ENCODE peak calls at places on chromosome 7, in eight cellular contexts. One of them, this sample, is unnamed. For H3K9me2, the result is how much of the 10 kb centered on the place peaks cover.

GRCh38 chr7:120586561-120586960 is 271.4 kb downstream of the TSPAN12 start:
- DNase-seq in hepatocyte: no peak
- DNase-seq in GM23338: no peak
- DNase-seq in PC-9: no peak
- DNase-seq in SK-N-SH: no peak
- DNase-seq in MM.1S: no peak
- DNase-seq in OCI-LY7: no peak
- DNase-seq in HCT116: no peak
- DNase-seq in this sample: no peak

GRCh38 chr7:111992601-111993000 is 213.6 kb downstream of the DOCK4 start:
- DNase-seq in MM.1S: no peak
- DNase-seq in PC-9: no peak
- DNase-seq in GM23338: no peak
- DNase-seq in HCT116: no peak
- DNase-seq in hepatocyte: no peak
- DNase-seq in SK-N-SH: no peak
- DNase-seq in OCI-LY7: no peak
- DNase-seq in this sample: no peak

GRCh38 chr7:90709501-90710465 is 113.7 kb downstream of the CDK14 start:
- DNase-seq in SK-N-SH: no peak
- DNase-seq in GM23338: no peak
- DNase-seq in hepatocyte: peak
- DNase-seq in HCT116: no peak
- DNase-seq in MM.1S: peak
- DNase-seq in OCI-LY7: peak
- DNase-seq in PC-9: no peak
- DNase-seq in this sample: peak

GRCh38 chr7:100711369-100711768 is 5.4 kb downstream of the POP7 start:
- DNase-seq in SK-N-SH: no peak
- DNase-seq in hepatocyte: no peak
- DNase-seq in OCI-LY7: no peak
- DNase-seq in MM.1S: no peak
- DNase-seq in PC-9: no peak
- DNase-seq in GM23338: no peak
- DNase-seq in HCT116: no peak
- DNase-seq in this sample: no peak

GRCh38 chr7:75867390-75867717 is 11.5 kb upstream of the RHBDD2 start:
- DNase-seq in OCI-LY7: no peak
- DNase-seq in PC-9: no peak
- DNase-seq in hepatocyte: no peak
- DNase-seq in MM.1S: no peak
- DNase-seq in GM23338: no peak
- DNase-seq in SK-N-SH: no peak
- DNase-seq in HCT116: no peak
- DNase-seq in this sample: no peak

GRCh38 chr7:25437308-25437707 is 209.0 kb upstream of the NPVF start:
- DNase-seq in SK-N-SH: no peak
- DNase-seq in GM23338: no peak
- DNase-seq in HCT116: no peak
- DNase-seq in hepatocyte: no peak
- DNase-seq in MM.1S: no peak
- DNase-seq in PC-9: no peak
- DNase-seq in OCI-LY7: no peak
- DNase-seq in this sample: no peak

GRCh38 chr7:21355406-21355874 is 72.4 kb upstream of the SP4 start:
- DNase-seq in SK-N-SH: no peak
- DNase-seq in OCI-LY7: peak
- DNase-seq in MM.1S: peak
- DNase-seq in PC-9: no peak
- DNase-seq in GM23338: no peak
- DNase-seq in HCT116: no peak
- DNase-seq in hepatocyte: no peak
- DNase-seq in this sample: no peak

GRCh38 chr7:141158562-141158961 is 84.7 kb downstream of the TMEM178B start:
- DNase-seq in PC-9: peak
- DNase-seq in HCT116: peak
- DNase-seq in SK-N-SH: no peak
- DNase-seq in hepatocyte: peak
- DNase-seq in MM.1S: peak
- DNase-seq in OCI-LY7: no peak
- DNase-seq in GM23338: no peak
- DNase-seq in this sample: peak

GRCh38 chr7:151371266-151371665 is 29.7 kb downstream of the NUB1 start:
- DNase-seq in SK-N-SH: no peak
- DNase-seq in MM.1S: no peak
- DNase-seq in OCI-LY7: no peak
- DNase-seq in PC-9: no peak
- DNase-seq in hepatocyte: no peak
- DNase-seq in GM23338: no peak
- DNase-seq in HCT116: no peak
- DNase-seq in this sample: no peak

GRCh38 chr7:2172311-2173183 is 60.2 kb downstream of the MAD1L1 start:
- DNase-seq in GM23338: no peak
- DNase-seq in MM.1S: no peak
- DNase-seq in OCI-LY7: no peak
- DNase-seq in hepatocyte: peak
- DNase-seq in SK-N-SH: peak
- DNase-seq in PC-9: no peak
- DNase-seq in HCT116: no peak
- DNase-seq in this sample: peak

GRCh38 chr7:44667190-44667589 is 60.8 kb downstream of the OGDH start:
- DNase-seq in OCI-LY7: no peak
- DNase-seq in HCT116: no peak
- DNase-seq in MM.1S: no peak
- DNase-seq in SK-N-SH: no peak
- DNase-seq in PC-9: no peak
- DNase-seq in hepatocyte: no peak
- DNase-seq in GM23338: no peak
- DNase-seq in this sample: no peak

GRCh38 chr7:33243319-33243881 is 114.0 kb downstream of the BBS9 start:
- DNase-seq in hepatocyte: peak
- DNase-seq in GM23338: peak
- DNase-seq in HCT116: peak
- DNase-seq in OCI-LY7: peak
- DNase-seq in PC-9: no peak
- DNase-seq in SK-N-SH: peak
- DNase-seq in MM.1S: peak
- DNase-seq in this sample: peak

GRCh38 chr7:80775481-80775880 is 137.0 kb downstream of the CD36 start:
- DNase-seq in SK-N-SH: no peak
- DNase-seq in OCI-LY7: no peak
- DNase-seq in MM.1S: peak
- DNase-seq in HCT116: no peak
- DNase-seq in PC-9: no peak
- DNase-seq in GM23338: no peak
- DNase-seq in hepatocyte: no peak
- DNase-seq in this sample: no peak

GRCh38 chr7:140542226-140542625 is 62.9 kb upstream of the MKRN1 start:
- DNase-seq in OCI-LY7: no peak
- DNase-seq in SK-N-SH: no peak
- DNase-seq in GM23338: no peak
- DNase-seq in PC-9: peak
- DNase-seq in hepatocyte: no peak
- DNase-seq in MM.1S: no peak
- DNase-seq in HCT116: no peak
- DNase-seq in this sample: peak

GRCh38 chr7:8831386-8831785 is 398.0 kb downstream of the NXPH1 start:
- DNase-seq in SK-N-SH: no peak
- DNase-seq in PC-9: no peak
- DNase-seq in hepatocyte: no peak
- DNase-seq in GM23338: peak
- DNase-seq in HCT116: no peak
- DNase-seq in MM.1S: no peak
- DNase-seq in OCI-LY7: no peak
- DNase-seq in this sample: peak

GRCh38 chr7:50832744-50833143 is 50.0 kb upstream of the GRB10 start:
- DNase-seq in HCT116: no peak
- DNase-seq in OCI-LY7: no peak
- DNase-seq in GM23338: no peak
- DNase-seq in PC-9: peak
- DNase-seq in hepatocyte: peak
- DNase-seq in MM.1S: no peak
- DNase-seq in SK-N-SH: no peak
- DNase-seq in this sample: peak

GRCh38 chr7:140526214-140526613 is 46.9 kb upstream of the MKRN1 start:
- DNase-seq in MM.1S: no peak
- DNase-seq in GM23338: peak
- DNase-seq in SK-N-SH: no peak
- DNase-seq in HCT116: no peak
- DNase-seq in PC-9: no peak
- DNase-seq in hepatocyte: no peak
- DNase-seq in OCI-LY7: no peak
- DNase-seq in this sample: no peak

GRCh38 chr7:74083928-74084721 is 521 bp downstream of the LIMK1 start:
- DNase-seq in PC-9: peak
- DNase-seq in GM23338: peak
- DNase-seq in HCT116: no peak
- DNase-seq in hepatocyte: peak
- DNase-seq in OCI-LY7: peak
- DNase-seq in SK-N-SH: peak
- DNase-seq in MM.1S: peak
- DNase-seq in this sample: peak
- TF ChIP-seq CTCF in PC-9: no peak
- TF ChIP-seq CTCF in GM23338: no peak
- TF ChIP-seq CTCF in HCT116: no peak
- TF ChIP-seq CTCF in hepatocyte: no peak
- TF ChIP-seq CTCF in OCI-LY7: no peak
- TF ChIP-seq CTCF in SK-N-SH: no peak
- TF ChIP-seq CTCF in MM.1S: no peak
- TF ChIP-seq CTCF in this sample: no peak

DNA sequence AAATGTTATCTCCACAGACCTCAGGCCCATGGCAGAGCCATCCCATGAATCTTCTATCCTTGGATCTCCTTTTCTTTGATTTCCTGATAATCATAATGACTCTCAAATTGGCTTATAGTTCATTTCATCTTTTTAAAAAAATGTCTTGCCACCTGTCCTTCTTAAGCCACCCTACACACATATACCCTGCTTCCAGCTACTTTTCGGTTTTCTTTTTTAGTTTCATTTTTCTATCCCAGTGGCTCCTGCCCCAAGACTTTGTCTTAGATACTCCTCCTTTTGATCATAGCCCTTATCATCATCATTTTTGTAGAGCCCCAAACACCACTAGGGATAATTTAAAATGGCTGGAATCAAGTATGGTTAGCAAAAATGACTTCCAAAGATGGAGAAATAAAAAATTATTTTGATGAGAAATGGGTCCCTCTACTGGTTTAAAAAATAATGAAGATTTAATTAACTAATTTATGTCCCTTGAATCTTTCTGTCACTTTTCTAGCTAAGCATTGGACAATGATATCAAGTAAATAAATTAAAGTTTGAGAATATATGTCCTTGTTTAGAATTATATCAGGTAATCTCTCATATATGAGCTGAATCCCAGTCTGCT is 277.3 kb upstream of the SEMA3D start:
- DNase-seq in OCI-LY7: peak
- DNase-seq in HCT116: no peak
- DNase-seq in SK-N-SH: no peak
- DNase-seq in hepatocyte: no peak
- DNase-seq in MM.1S: peak
- DNase-seq in GM23338: peak
- DNase-seq in PC-9: no peak
- DNase-seq in this sample: peak
- H3K9me2 ChIP-seq in OCI-LY7: under half
- H3K9me2 ChIP-seq in HCT116: under half
- H3K9me2 ChIP-seq in SK-N-SH: under half
- H3K9me2 ChIP-seq in hepatocyte: under half
- H3K9me2 ChIP-seq in MM.1S: under half
- H3K9me2 ChIP-seq in GM23338: under half
- H3K9me2 ChIP-seq in PC-9: under half
- H3K9me2 ChIP-seq in this sample: under half

GRCh38 chr7:55522268-55522902 is 49.9 kb downstream of the VOPP1 start:
- DNase-seq in PC-9: no peak
- DNase-seq in OCI-LY7: no peak
- DNase-seq in hepatocyte: no peak
- DNase-seq in HCT116: no peak
- DNase-seq in SK-N-SH: no peak
- DNase-seq in GM23338: peak
- DNase-seq in MM.1S: no peak
- DNase-seq in this sample: no peak
- H3K27ac ChIP-seq in PC-9: no peak
- H3K27ac ChIP-seq in OCI-LY7: no peak
- H3K27ac ChIP-seq in hepatocyte: no peak
- H3K27ac ChIP-seq in HCT116: no peak
- H3K27ac ChIP-seq in SK-N-SH: no peak
- H3K27ac ChIP-seq in GM23338: peak
- H3K27ac ChIP-seq in MM.1S: peak
- H3K27ac ChIP-seq in this sample: no peak

GRCh38 chr7:41693150-41693997 is 9.5 kb downstream of the INHBA start:
- DNase-seq in MM.1S: no peak
- DNase-seq in GM23338: no peak
- DNase-seq in hepatocyte: peak
- DNase-seq in OCI-LY7: no peak
- DNase-seq in HCT116: no peak
- DNase-seq in PC-9: no peak
- DNase-seq in SK-N-SH: peak
- DNase-seq in this sample: no peak

GRCh38 chr7:41688012-41688625 is 14.8 kb downstream of the INHBA start:
- DNase-seq in PC-9: no peak
- DNase-seq in MM.1S: no peak
- DNase-seq in GM23338: no peak
- DNase-seq in hepatocyte: no peak
- DNase-seq in HCT116: no peak
- DNase-seq in SK-N-SH: no peak
- DNase-seq in OCI-LY7: no peak
- DNase-seq in this sample: peak

GRCh38 chr7:41689815-41690214 is 13.1 kb downstream of the INHBA start:
- DNase-seq in MM.1S: no peak
- DNase-seq in OCI-LY7: no peak
- DNase-seq in SK-N-SH: no peak
- DNase-seq in GM23338: no peak
- DNase-seq in PC-9: no peak
- DNase-seq in HCT116: no peak
- DNase-seq in hepatocyte: no peak
- DNase-seq in this sample: no peak

GRCh38 chr7:41694490-41694889 is 8.4 kb downstream of the INHBA start:
- DNase-seq in PC-9: no peak
- DNase-seq in SK-N-SH: no peak
- DNase-seq in MM.1S: no peak
- DNase-seq in OCI-LY7: no peak
- DNase-seq in hepatocyte: no peak
- DNase-seq in HCT116: no peak
- DNase-seq in GM23338: no peak
- DNase-seq in this sample: no peak

DNA sequence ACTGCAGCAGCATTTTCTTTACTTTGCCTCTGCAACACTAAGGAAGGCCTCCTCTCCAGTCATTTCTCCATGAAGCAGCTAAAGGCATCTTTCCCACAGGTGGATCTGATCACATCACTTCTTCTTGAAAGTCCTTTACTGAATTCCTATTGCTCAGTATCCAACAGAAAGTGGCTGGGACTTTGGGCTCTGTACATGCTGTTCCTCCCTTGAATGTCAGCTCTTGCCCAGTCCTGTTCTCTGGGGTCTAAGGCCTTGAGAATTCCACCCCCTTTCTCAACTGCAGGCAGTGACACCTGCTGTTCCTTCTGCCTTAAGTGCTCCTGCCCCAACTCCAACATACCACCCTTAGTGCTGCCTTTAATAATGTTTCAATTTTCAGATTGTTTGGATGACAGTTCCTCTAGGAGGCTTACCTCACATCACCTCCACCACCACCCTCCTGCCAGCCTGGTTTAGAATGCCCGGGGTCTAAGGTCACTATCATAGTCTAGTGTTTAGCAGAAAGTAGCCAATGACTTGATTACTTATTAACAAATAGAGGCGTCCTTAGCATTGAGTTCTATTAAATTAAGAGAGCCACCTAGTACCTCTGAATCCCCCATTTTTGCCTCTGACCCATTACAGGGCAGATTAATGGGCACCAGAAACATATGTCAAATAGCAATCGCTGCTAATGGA is 11.5 kb downstream of the INHBA start:
- DNase-seq in SK-N-SH: no peak
- DNase-seq in OCI-LY7: no peak
- DNase-seq in MM.1S: no peak
- DNase-seq in HCT116: no peak
- DNase-seq in hepatocyte: no peak
- DNase-seq in GM23338: no peak
- DNase-seq in PC-9: no peak
- DNase-seq in this sample: no peak
- TF ChIP-seq CTCF in SK-N-SH: no peak
- TF ChIP-seq CTCF in OCI-LY7: no peak
- TF ChIP-seq CTCF in MM.1S: no peak
- TF ChIP-seq CTCF in HCT116: no peak
- TF ChIP-seq CTCF in hepatocyte: no peak
- TF ChIP-seq CTCF in GM23338: no peak
- TF ChIP-seq CTCF in PC-9: no peak
- TF ChIP-seq CTCF in this sample: no peak